ENCODE peak calls at places on chromosomes 16 and 17, in eight cellular contexts. Y is NCI-H1092 treated with DMSO at 0.1 percent for 48 hours, S is A549, E is Caki2, K is NCI-H2107, B is T-cell, M is EL, P is GM23338. Q is an unnamed sample.

GRCh38 chr16:85453-85782 is 7.4 kb downstream of the MPG start:
- DNase-seq in Y (no peak), S (no peak), E (no peak), K (no peak), B (no peak), M (no peak), P (no peak), Q (no peak)

GRCh38 chr17:7217113-7217987 is 2.3 kb downstream of the DLG4 start:
- DNase-seq in Y (no peak), S (peak), E (no peak), K (no peak), B (no peak), M (peak), P (peak), Q (peak)

GRCh38 chr17:79814966-79815835 is 18.3 kb upstream of the CBX8 start:
- DNase-seq in Y (no peak), S (no peak), E (no peak), K (no peak), B (no peak), M (peak), P (peak), Q (no peak)

GRCh38 chr17:7080445-7081041 is 492 bp upstream of the CLEC10A start:
- DNase-seq in Y (no peak), S (no peak), E (no peak), K (no peak), B (no peak), M (no peak), P (no peak), Q (no peak)

GRCh38 chr16:84631882-84632281 is 14.0 kb upstream of the COTL1 start:
- DNase-seq in Y (no peak), S (no peak), E (no peak), K (no peak), B (no peak), M (no peak), P (no peak), Q (no peak)

GRCh38 chr17:55609737-55610201 is 98.5 kb upstream of the SMIM36 start:
- DNase-seq in Y (no peak), S (no peak), E (peak), K (no peak), B (no peak), M (peak), P (no peak), Q (no peak)

GRCh38 chr16:1726661-1727502 is 20.9 kb downstream of the MAPK8IP3 start:
- DNase-seq in Y (no peak), S (no peak), E (no peak), K (no peak), B (no peak), M (no peak), P (no peak), Q (no peak)

GRCh38 chr16:75202069-75202590 is 4.8 kb downstream of the CTRB2 start:
- DNase-seq in Y (no peak), S (no peak), E (no peak), K (no peak), B (no peak), M (no peak), P (no peak), Q (no peak)

GRCh38 chr16:48451323-48451722 is 66.1 kb upstream of the SIAH1 start:
- DNase-seq in Y (no peak), S (no peak), E (no peak), K (no peak), B (no peak), M (no peak), P (no peak), Q (no peak)

GRCh38 chr17:48600244-48601098 is 4.3 kb downstream of the HOXB6 start:
- DNase-seq in Y (no peak), S (no peak), E (no peak), K (no peak), B (no peak), M (no peak), P (no peak), Q (no peak)

GRCh38 chr17:18859256-18859655 is 1.3 kb downstream of the PRPSAP2 start:
- DNase-seq in Y (no peak), S (no peak), E (no peak), K (no peak), B (no peak), M (peak), P (no peak), Q (no peak)

GRCh38 chr17:74012465-74012864 is 191.0 kb upstream of the RPL38 start:
- DNase-seq in Y (peak), S (no peak), E (no peak), K (no peak), B (peak), M (no peak), P (no peak), Q (no peak)

GRCh38 chr16:17685445-17685844 is 214.7 kb upstream of the XYLT1 start:
- DNase-seq in Y (no peak), S (no peak), E (no peak), K (no peak), B (no peak), M (no peak), P (no peak), Q (no peak)

GRCh38 chr16:56514845-56515244 is 5.0 kb downstream of the BBS2 start:
- DNase-seq in Y (no peak), S (no peak), E (peak), K (no peak), B (no peak), M (no peak), P (no peak), Q (no peak)

GRCh38 chr17:75980188-75981018 is 1.4 kb downstream of the TEN1 start:
- DNase-seq in Y (peak), S (no peak), E (peak), K (no peak), B (no peak), M (no peak), P (no peak), Q (no peak)

GRCh38 chr16:54489225-54489781 is 202.7 kb upstream of the IRX3 start:
- DNase-seq in Y (peak), S (peak), E (no peak), K (no peak), B (no peak), M (no peak), P (no peak), Q (no peak)

GRCh38 chr17:80877095-80877828 is 114.4 kb upstream of the CHMP6 start:
- DNase-seq in Y (no peak), S (no peak), E (no peak), K (no peak), B (no peak), M (no peak), P (no peak), Q (no peak)

GRCh38 chr16:85238233-85238647 is 126.0 kb upstream of the CIBAR2 start:
- DNase-seq in Y (peak), S (no peak), E (no peak), K (no peak), B (no peak), M (peak), P (peak), Q (no peak)

GRCh38 chr17:81509048-81509686 is 3.4 kb downstream of the ACTG1 start:
- DNase-seq in Y (no peak), S (peak), E (peak), K (no peak), B (no peak), M (peak), P (no peak), Q (no peak)

GRCh38 chr16:71409038-71409775 is 32.6 kb downstream of the TLE7 start:
- DNase-seq in Y (no peak), S (no peak), E (no peak), K (no peak), B (no peak), M (no peak), P (no peak), Q (no peak)

GRCh38 chr17:58679263-58680037 is 12.4 kb downstream of the TEX14 start:
- DNase-seq in Y (no peak), S (peak), E (peak), K (no peak), B (no peak), M (peak), P (peak), Q (no peak)

GRCh38 chr17:61368832-61369468 is 30.7 kb upstream of the TBX2 start:
- DNase-seq in Y (no peak), S (no peak), E (no peak), K (no peak), B (no peak), M (no peak), P (no peak), Q (no peak)

GRCh38 chr16:84143081-84143480 is 1.9 kb downstream of the HSDL1 start:
- DNase-seq in Y (no peak), S (no peak), E (no peak), K (no peak), B (no peak), M (no peak), P (no peak), Q (no peak)

GRCh38 chr17:36614974-36615373 is 13.6 kb downstream of the MRM1 start:
- DNase-seq in Y (no peak), S (no peak), E (no peak), K (no peak), B (no peak), M (no peak), P (no peak), Q (no peak)

GRCh38 chr17:37770631-37771518 is 26.0 kb upstream of the HNF1B start:
- DNase-seq in Y (peak), S (peak), E (no peak), K (peak), B (no peak), M (peak), P (peak), Q (peak)

GRCh38 chr16:88300463-88300835 is 82.3 kb upstream of the ZNF469 start:
- DNase-seq in Y (no peak), S (no peak), E (no peak), K (no peak), B (no peak), M (no peak), P (no peak), Q (no peak)

GRCh38 chr17:76623271-76624146 is 20.0 kb downstream of the ST6GALNAC1 start:
- DNase-seq in Y (peak), S (peak), E (peak), K (peak), B (peak), M (peak), P (peak), Q (peak)

GRCh38 chr16:8588703-8589292 is 1.5 kb downstream of the TMEM114 start:
- DNase-seq in Y (no peak), S (no peak), E (no peak), K (no peak), B (no peak), M (no peak), P (peak), Q (no peak)

GRCh38 chr16:23595246-23595950 is 718 bp downstream of the NDUFAB1 start:
- DNase-seq in Y (no peak), S (no peak), E (peak), K (no peak), B (no peak), M (no peak), P (peak), Q (no peak)

GRCh38 chr16:824194-824593 is 23.7 kb upstream of the GNG13 start:
- DNase-seq in Y (no peak), S (no peak), E (no peak), K (no peak), B (no peak), M (no peak), P (no peak), Q (no peak)

GRCh38 chr17:82775033-82775823 is 23.4 kb downstream of the TBCD start:
- DNase-seq in Y (peak), S (peak), E (peak), K (no peak), B (no peak), M (peak), P (peak), Q (peak)

GRCh38 chr17:47694818-47695663 is 1.1 kb downstream of the TBKBP1 start:
- DNase-seq in Y (no peak), S (no peak), E (no peak), K (no peak), B (no peak), M (peak), P (peak), Q (peak)

GRCh38 chr17:74271902-74272563 is 2.0 kb upstream of the DNAI2 start:
- DNase-seq in Y (no peak), S (no peak), E (no peak), K (no peak), B (no peak), M (no peak), P (no peak), Q (no peak)

GRCh38 chr16:12171206-12171605 is 194.7 kb downstream of the SNX29 start:
- DNase-seq in Y (no peak), S (no peak), E (no peak), K (no peak), B (no peak), M (peak), P (no peak), Q (no peak)

Q was measured in naive thymus-derived CD8-positive, alpha-beta T cell.